ENCODE peak calls at places on chromosomes 3 and 15, in six cellular contexts. R is GM12891; D is uterus; Y is aorta; Z is RPMI7951; K is stimulated activated CD4-positive, alpha-beta T cell treated with anti-CD3 and anti-CD28 coated beads, Interleukin-2, amount 100 ng/mL, for 48 hours. S is an unnamed sample.

GRCh38 chr15:31032959-31033358 is 41.5 kb upstream of the MTMR10 start:
- DNase-seq in D (no peak), R (no peak), Y (no peak), Z (peak), K (no peak), S (no peak)

GRCh38 chr3:19485267-19485666 is 337.0 kb downstream of the KCNH8 start:
- DNase-seq in Y (no peak), K (no peak), D (no peak), Z (no peak), R (no peak), S (no peak)

GRCh38 chr3:192409203-192409837 is 318.0 kb downstream of the FGF12 start:
- DNase-seq in Y (peak), K (no peak), Z (no peak), R (peak), D (no peak), S (peak)

GRCh38 chr3:141466633-141467169 is 20.1 kb upstream of the RASA2 start:
- DNase-seq in Z (no peak), R (no peak), Y (no peak), K (no peak), D (no peak), S (no peak)

GRCh38 chr3:180657094-180657493 is 22.2 kb downstream of the CCDC39 start:
- DNase-seq in D (no peak), K (no peak), Y (no peak), R (no peak), Z (peak), S (no peak)

GRCh38 chr3:171236586-171237120 is 210.1 kb upstream of the SLC2A2 start:
- DNase-seq in K (no peak), D (no peak), Y (no peak), Z (no peak), R (no peak), S (no peak)

GRCh38 chr3:182238141-182238540 is 526.4 kb downstream of the SOX2 start:
- DNase-seq in K (no peak), D (no peak), R (no peak), Z (no peak), Y (no peak), S (no peak)

GRCh38 chr15:76398301-76398700 is 61.7 kb downstream of the ISL2 start:
- DNase-seq in D (no peak), R (no peak), K (no peak), Y (no peak), Z (no peak), S (no peak)

GRCh38 chr3:54427951-54428871 is 305.9 kb downstream of the CACNA2D3 start:
- DNase-seq in R (peak), Z (peak), Y (peak), D (peak), K (peak), S (no peak)